ENCODE peak calls at places on chromosomes 16 and 17, in six cellular contexts. One of them, this sample, is unnamed.

GRCh38 chr17:79944821-79945391 is 90.8 kb downstream of the TBC1D16 start:
- DNase-seq in hepatocyte: no peak
- DNase-seq in left ventricle myocardium inferior: peak; percentile 8
- DNase-seq in HCT116: no peak
- DNase-seq in GM23338: no peak
- DNase-seq in pancreas: peak; percentile 17
- DNase-seq in this sample: no peak

GRCh38 chr17:38687291-38687690 is 12.5 kb upstream of the EPOP start:
- DNase-seq in left ventricle myocardium inferior: no peak
- DNase-seq in hepatocyte: no peak
- DNase-seq in GM23338: no peak
- DNase-seq in HCT116: no peak
- DNase-seq in pancreas: no peak
- DNase-seq in this sample: no peak

GRCh38 chr17:65683428-65683827 is 122.0 kb upstream of the AXIN2 start:
- DNase-seq in pancreas: no peak
- DNase-seq in HCT116: no peak
- DNase-seq in left ventricle myocardium inferior: no peak
- DNase-seq in hepatocyte: no peak
- DNase-seq in GM23338: peak; percentile 34
- DNase-seq in this sample: no peak

GRCh38 chr16:27430923-27431484 is 29.0 kb downstream of the IL21R start:
- DNase-seq in GM23338: no peak
- DNase-seq in HCT116: no peak
- DNase-seq in left ventricle myocardium inferior: no peak
- DNase-seq in pancreas: no peak
- DNase-seq in hepatocyte: no peak
- DNase-seq in this sample: peak; percentile 13

GRCh38 chr17:4559851-4560820 is at the start of gene GGT6:
- DNase-seq in left ventricle myocardium inferior: no peak
- DNase-seq in hepatocyte: no peak
- DNase-seq in HCT116: no peak
- DNase-seq in pancreas: peak; percentile 97
- DNase-seq in GM23338: no peak
- DNase-seq in this sample: no peak

GRCh38 chr17:41098476-41098875 is 534 bp upstream of the KRTAP4-8 start:
- DNase-seq in hepatocyte: no peak
- DNase-seq in left ventricle myocardium inferior: no peak
- DNase-seq in pancreas: no peak
- DNase-seq in HCT116: no peak
- DNase-seq in GM23338: no peak
- DNase-seq in this sample: no peak

GRCh38 chr16:27824786-27825185 is 238.7 kb downstream of the GSG1L start:
- DNase-seq in pancreas: no peak
- DNase-seq in HCT116: no peak
- DNase-seq in GM23338: no peak
- DNase-seq in left ventricle myocardium inferior: no peak
- DNase-seq in hepatocyte: no peak
- DNase-seq in this sample: no peak

GRCh38 chr16:11824362-11824761 is 27.0 kb downstream of the RSL1D1 start:
- DNase-seq in HCT116: no peak
- DNase-seq in left ventricle myocardium inferior: peak; percentile 38
- DNase-seq in hepatocyte: peak; percentile 46
- DNase-seq in pancreas: peak; percentile 30
- DNase-seq in GM23338: no peak
- DNase-seq in this sample: peak; percentile 75

GRCh38 chr16:61617214-61617783 is 418.9 kb downstream of the CDH8 start:
- DNase-seq in left ventricle myocardium inferior: no peak
- DNase-seq in GM23338: peak; percentile 23
- DNase-seq in HCT116: no peak
- DNase-seq in hepatocyte: no peak
- DNase-seq in pancreas: no peak
- DNase-seq in this sample: no peak

GRCh38 chr16:17944345-17944744 is 392.2 kb downstream of the NPIPA8 start:
- DNase-seq in HCT116: no peak
- DNase-seq in GM23338: peak; percentile 61
- DNase-seq in pancreas: no peak
- DNase-seq in left ventricle myocardium inferior: no peak
- DNase-seq in hepatocyte: no peak
- DNase-seq in this sample: no peak

GRCh38 chr17:51200295-51200694 is 34.1 kb downstream of the NME2 start:
- DNase-seq in HCT116: no peak
- DNase-seq in left ventricle myocardium inferior: no peak
- DNase-seq in hepatocyte: no peak
- DNase-seq in GM23338: no peak
- DNase-seq in pancreas: no peak
- DNase-seq in this sample: no peak

GRCh38 chr17:79540306-79540705 is 70.5 kb downstream of the RBFOX3 start:
- DNase-seq in HCT116: no peak
- DNase-seq in hepatocyte: no peak
- DNase-seq in pancreas: no peak
- DNase-seq in left ventricle myocardium inferior: no peak
- DNase-seq in GM23338: no peak
- DNase-seq in this sample: no peak

GRCh38 chr16:57893559-57894389 is 77.2 kb downstream of the CNGB1 start:
- DNase-seq in GM23338: peak; percentile 48
- DNase-seq in HCT116: no peak
- DNase-seq in hepatocyte: peak; percentile 72
- DNase-seq in left ventricle myocardium inferior: no peak
- DNase-seq in pancreas: no peak
- DNase-seq in this sample: no peak

DNA sequence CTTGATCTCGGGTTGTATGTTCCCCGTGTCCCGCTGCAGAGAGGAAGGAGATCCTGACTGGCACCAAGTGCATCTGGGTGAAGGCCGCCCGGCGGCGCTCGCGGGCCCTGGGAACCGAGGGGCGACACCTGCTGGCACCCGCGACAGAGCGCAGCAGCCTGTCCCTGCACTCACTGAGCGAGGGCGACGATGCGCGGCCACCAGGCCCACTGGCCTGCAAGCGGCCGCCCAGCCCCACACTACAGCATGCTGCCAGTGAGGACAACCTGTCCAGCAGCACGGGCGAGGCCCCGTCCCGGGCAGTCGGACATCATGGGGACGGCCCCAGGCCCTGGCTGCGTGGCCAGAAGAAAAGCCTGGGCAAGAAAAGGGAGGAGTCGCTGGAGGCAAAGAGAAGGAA is 7.5 kb downstream of the BTBD17 start:
- DNase-seq in left ventricle myocardium inferior: peak; percentile 45
- DNase-seq in HCT116: peak; percentile 74
- DNase-seq in GM23338: peak; percentile 91
- DNase-seq in pancreas: no peak
- DNase-seq in hepatocyte: peak; percentile 75
- DNase-seq in this sample: no peak
- TF ChIP-seq CTCF in left ventricle myocardium inferior: peak; percentile 65
- TF ChIP-seq CTCF in HCT116: peak; percentile 100
- TF ChIP-seq CTCF in GM23338: peak; percentile 77
- TF ChIP-seq CTCF in pancreas: no peak
- TF ChIP-seq CTCF in hepatocyte: peak; percentile 48
- TF ChIP-seq CTCF in this sample: no peak

DNA sequence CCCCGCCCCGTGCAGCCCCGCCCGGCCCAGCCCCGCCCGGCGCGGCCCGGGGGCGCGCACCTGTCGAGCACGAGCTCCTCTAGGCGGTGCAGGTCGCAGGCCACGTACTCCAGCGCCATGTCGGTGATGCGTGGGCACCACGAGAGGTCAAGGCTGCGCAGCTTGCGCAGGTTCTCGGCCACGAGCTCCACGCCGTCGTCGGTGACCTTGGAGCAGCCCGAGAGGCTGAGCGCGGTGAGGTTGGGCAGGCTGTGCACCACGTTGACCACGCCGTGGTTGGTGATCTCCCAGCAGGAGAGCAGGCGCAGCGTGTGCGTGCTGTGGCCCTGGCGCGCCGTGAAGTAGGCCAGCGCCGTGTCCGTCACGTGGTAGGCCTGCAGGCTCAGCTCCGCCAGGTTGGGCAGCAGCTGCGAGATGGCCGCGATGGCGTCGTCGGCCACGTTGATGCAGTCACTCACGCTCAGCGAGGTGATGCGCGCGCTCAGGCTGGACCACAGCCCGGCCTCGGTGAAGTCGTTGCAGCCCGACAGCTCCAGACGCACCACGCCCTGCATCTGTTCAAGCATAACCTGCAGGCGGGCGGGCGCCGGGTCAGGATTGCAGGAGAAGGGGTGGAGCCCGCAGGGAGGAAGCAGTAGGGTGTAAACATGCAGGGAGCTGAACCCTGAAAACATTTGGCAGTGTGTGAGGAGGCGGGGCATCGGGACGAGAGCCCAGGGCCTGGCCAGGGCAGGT is 5.3 kb upstream of the WDR24 start:
- DNase-seq in GM23338: peak; percentile 77
- DNase-seq in hepatocyte: no peak
- DNase-seq in left ventricle myocardium inferior: no peak
- DNase-seq in pancreas: no peak
- DNase-seq in HCT116: no peak
- DNase-seq in this sample: no peak
- H3K4me3 ChIP-seq in GM23338: peak overlapping the region; percentile 68
- H3K4me3 ChIP-seq in hepatocyte: no peak overlapping the region
- H3K4me3 ChIP-seq in left ventricle myocardium inferior: peak overlapping the region; percentile 40
- H3K4me3 ChIP-seq in pancreas: peak overlapping the region; percentile 24
- H3K4me3 ChIP-seq in HCT116: peak overlapping the region; percentile 58
- H3K4me3 ChIP-seq in this sample: peak overlapping the region; percentile 21

GRCh38 chr16:89101303-89102034 is 7.8 kb downstream of the ACSF3 start:
- DNase-seq in hepatocyte: no peak
- DNase-seq in GM23338: no peak
- DNase-seq in left ventricle myocardium inferior: no peak
- DNase-seq in pancreas: no peak
- DNase-seq in HCT116: no peak
- DNase-seq in this sample: no peak

GRCh38 chr16:89103156-89103555 is 9.5 kb downstream of the ACSF3 start:
- DNase-seq in HCT116: no peak
- DNase-seq in hepatocyte: peak; percentile 81
- DNase-seq in left ventricle myocardium inferior: no peak
- DNase-seq in GM23338: no peak
- DNase-seq in pancreas: no peak
- DNase-seq in this sample: no peak

GRCh38 chr16:89102035-89102776 is 8.6 kb downstream of the ACSF3 start:
- DNase-seq in pancreas: no peak
- DNase-seq in GM23338: no peak
- DNase-seq in left ventricle myocardium inferior: no peak
- DNase-seq in HCT116: no peak
- DNase-seq in hepatocyte: no peak
- DNase-seq in this sample: no peak

GRCh38 chr16:89103781-89104180 is 10.1 kb downstream of the ACSF3 start:
- DNase-seq in HCT116: no peak
- DNase-seq in pancreas: no peak
- DNase-seq in hepatocyte: no peak
- DNase-seq in GM23338: no peak
- DNase-seq in left ventricle myocardium inferior: no peak
- DNase-seq in this sample: no peak

GRCh38 chr16:89102777-89103073 is 9.1 kb downstream of the ACSF3 start:
- DNase-seq in HCT116: no peak
- DNase-seq in hepatocyte: no peak
- DNase-seq in GM23338: no peak
- DNase-seq in pancreas: no peak
- DNase-seq in left ventricle myocardium inferior: no peak
- DNase-seq in this sample: no peak
- H3K4me1 ChIP-seq in HCT116: no peaks in the 10 kb centered on the region
- H3K4me1 ChIP-seq in hepatocyte: peaks cover 22% of the 10 kb centered on the region
- H3K4me1 ChIP-seq in GM23338: no peaks in the 10 kb centered on the region
- H3K4me1 ChIP-seq in pancreas: peaks cover 5% of the 10 kb centered on the region
- H3K4me1 ChIP-seq in left ventricle myocardium inferior: peaks cover 7% of the 10 kb centered on the region
- H3K4me1 ChIP-seq in this sample: peaks cover 12% of the 10 kb centered on the region

DNA sequence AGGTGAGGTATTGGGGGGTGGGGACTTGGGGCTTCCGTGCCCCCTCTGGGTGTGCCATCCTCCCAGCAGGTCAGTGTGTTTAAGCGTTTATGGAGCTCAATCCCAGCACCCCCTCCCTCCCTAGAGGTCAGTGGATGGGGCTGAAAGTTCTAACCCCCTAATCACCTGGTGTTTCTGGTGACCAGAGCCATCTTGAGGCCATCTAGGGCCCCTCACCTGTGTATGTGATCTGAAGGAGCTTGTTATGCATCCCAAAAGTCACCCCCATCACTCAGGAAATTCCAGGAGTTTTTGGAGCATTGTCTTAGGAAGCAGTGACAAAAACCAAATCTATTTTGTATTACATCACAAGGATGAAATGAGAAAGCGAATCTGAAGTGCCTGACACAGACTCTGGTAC is 67.8 kb upstream of the NOL11 start:
- DNase-seq in left ventricle myocardium inferior: no peak
- DNase-seq in hepatocyte: no peak
- DNase-seq in pancreas: no peak
- DNase-seq in GM23338: peak; percentile 43
- DNase-seq in HCT116: no peak
- DNase-seq in this sample: no peak
- TF ChIP-seq CTCF in left ventricle myocardium inferior: no peak
- TF ChIP-seq CTCF in hepatocyte: no peak
- TF ChIP-seq CTCF in pancreas: no peak
- TF ChIP-seq CTCF in GM23338: no peak
- TF ChIP-seq CTCF in HCT116: no peak
- TF ChIP-seq CTCF in this sample: no peak

DNA sequence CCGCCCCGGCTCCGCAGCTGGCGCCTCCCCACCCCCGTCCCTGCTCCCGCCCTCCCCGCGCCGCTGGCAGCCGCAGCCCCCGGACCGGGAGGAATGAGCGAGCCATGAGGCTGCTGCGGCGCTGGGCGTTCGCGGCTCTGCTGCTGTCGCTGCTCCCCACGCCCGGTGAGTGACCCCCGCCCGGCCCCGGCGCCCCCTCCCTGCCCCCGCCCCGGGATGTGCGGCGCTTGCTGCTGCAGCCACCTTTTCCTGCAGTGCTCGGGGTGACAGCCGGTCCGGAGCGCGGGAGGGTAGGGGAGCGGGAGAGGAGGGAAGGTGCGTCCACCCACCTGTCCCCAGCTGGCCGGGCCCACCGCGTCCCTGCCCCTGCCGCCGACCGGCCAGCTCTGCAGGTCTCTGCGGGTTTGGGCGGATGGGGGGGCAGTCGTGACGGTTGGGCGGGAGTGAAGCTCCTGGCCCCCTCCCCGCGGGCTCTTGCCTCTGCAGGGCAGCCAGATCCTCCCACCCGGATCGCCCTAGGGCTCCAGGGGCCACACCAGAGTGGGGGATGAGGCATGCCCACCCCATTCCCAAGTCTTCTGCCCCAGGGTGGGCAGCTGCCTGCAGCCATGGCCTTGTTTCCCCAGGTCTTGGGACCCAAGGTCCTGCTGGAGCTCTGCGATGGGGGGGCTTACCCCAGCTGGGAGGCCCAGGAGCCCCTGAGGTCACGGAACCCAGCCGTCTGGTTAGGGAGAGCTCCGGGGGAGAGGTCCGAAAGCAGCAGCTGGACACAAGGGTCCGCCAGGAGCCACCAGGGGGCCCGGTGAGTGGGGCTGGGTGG is 518 bp downstream of the ADAM11 start:
- DNase-seq in GM23338: no peak
- DNase-seq in pancreas: no peak
- DNase-seq in HCT116: no peak
- DNase-seq in hepatocyte: no peak
- DNase-seq in left ventricle myocardium inferior: no peak
- DNase-seq in this sample: no peak
- H3K4me3 ChIP-seq in GM23338: peak overlapping the region; percentile 57
- H3K4me3 ChIP-seq in pancreas: peak overlapping the region; percentile 46
- H3K4me3 ChIP-seq in HCT116: peak overlapping the region; percentile 75
- H3K4me3 ChIP-seq in hepatocyte: peak overlapping the region; percentile 58
- H3K4me3 ChIP-seq in left ventricle myocardium inferior: peak overlapping the region; percentile 74
- H3K4me3 ChIP-seq in this sample: peak overlapping the region; percentile 55

GRCh38 chr16:2037631-2038358 is 9.8 kb downstream of the NTHL1 start:
- DNase-seq in hepatocyte: no peak
- DNase-seq in HCT116: no peak
- DNase-seq in left ventricle myocardium inferior: no peak
- DNase-seq in pancreas: peak; percentile 25
- DNase-seq in GM23338: no peak
- DNase-seq in this sample: no peak
- H3K4me1 ChIP-seq in hepatocyte: peaks cover 79% of the 10 kb centered on the region
- H3K4me1 ChIP-seq in HCT116: peaks cover 5% of the 10 kb centered on the region
- H3K4me1 ChIP-seq in left ventricle myocardium inferior: peaks cover 96% of the 10 kb centered on the region
- H3K4me1 ChIP-seq in pancreas: no peaks in the 10 kb centered on the region
- H3K4me1 ChIP-seq in GM23338: no peaks in the 10 kb centered on the region
- H3K4me1 ChIP-seq in this sample: no peaks in the 10 kb centered on the region

GRCh38 chr17:58136669-58137279 is 11.4 kb upstream of the OR4D1 start:
- DNase-seq in HCT116: peak; percentile 54
- DNase-seq in left ventricle myocardium inferior: no peak
- DNase-seq in hepatocyte: peak; percentile 28
- DNase-seq in GM23338: peak; percentile 62
- DNase-seq in pancreas: no peak
- DNase-seq in this sample: no peak
- TF ChIP-seq CTCF in HCT116: peak; percentile 90
- TF ChIP-seq CTCF in left ventricle myocardium inferior: peak; percentile 39
- TF ChIP-seq CTCF in hepatocyte: peak; percentile 32
- TF ChIP-seq CTCF in GM23338: peak; percentile 52
- TF ChIP-seq CTCF in pancreas: no peak
- TF ChIP-seq CTCF in this sample: no peak